ENCODE peak calls at places on chromosomes 1 and 21, in five cellular contexts. One of them, this sample, is unnamed.

GRCh38 chr1:1033731-1034437 is 14.0 kb downstream of the AGRN start:
- DNase-seq in GM23338: peak; percentile 66
- DNase-seq in coronary artery: no peak
- DNase-seq in upper lobe of right lung: no peak
- DNase-seq in astrocyte of the spinal cord: no peak
- DNase-seq in this sample: no peak

GRCh38 chr1:95451054-95451453 is 217.0 kb downstream of the RWDD3 start:
- DNase-seq in GM23338: peak; percentile 64
- DNase-seq in coronary artery: no peak
- DNase-seq in upper lobe of right lung: no peak
- DNase-seq in astrocyte of the spinal cord: no peak
- DNase-seq in this sample: no peak

GRCh38 chr1:184228558-184228957 is 158.3 kb upstream of the C1orf21 start:
- DNase-seq in GM23338: no peak
- DNase-seq in coronary artery: no peak
- DNase-seq in upper lobe of right lung: no peak
- DNase-seq in astrocyte of the spinal cord: no peak
- DNase-seq in this sample: no peak

GRCh38 chr1:104064391-104064790 is 314.7 kb downstream of the AMY1C start:
- DNase-seq in GM23338: no peak
- DNase-seq in coronary artery: no peak
- DNase-seq in upper lobe of right lung: no peak
- DNase-seq in astrocyte of the spinal cord: peak; percentile 1
- DNase-seq in this sample: no peak

GRCh38 chr1:100496896-100497295 is 41.0 kb upstream of the GPR88 start:
- DNase-seq in GM23338: no peak
- DNase-seq in coronary artery: no peak
- DNase-seq in upper lobe of right lung: no peak
- DNase-seq in astrocyte of the spinal cord: no peak
- DNase-seq in this sample: no peak

GRCh38 chr1:17155257-17155895 is 36.1 kb upstream of the PADI2 start:
- DNase-seq in GM23338: no peak
- DNase-seq in coronary artery: peak; percentile 8
- DNase-seq in upper lobe of right lung: no peak
- DNase-seq in astrocyte of the spinal cord: no peak
- DNase-seq in this sample: peak; percentile 28

GRCh38 chr1:61055110-61055614 is 27.2 kb upstream of the NFIA start:
- DNase-seq in GM23338: no peak
- DNase-seq in coronary artery: no peak
- DNase-seq in upper lobe of right lung: no peak
- DNase-seq in astrocyte of the spinal cord: peak; percentile 26
- DNase-seq in this sample: peak; percentile 57

GRCh38 chr1:242004751-242005495 is 6.0 kb upstream of the MAP1LC3C start:
- DNase-seq in GM23338: peak; percentile 37
- DNase-seq in coronary artery: no peak
- DNase-seq in upper lobe of right lung: no peak
- DNase-seq in astrocyte of the spinal cord: no peak
- DNase-seq in this sample: no peak

GRCh38 chr1:234313171-234313570 is 60.1 kb upstream of the COA6 start:
- DNase-seq in GM23338: no peak
- DNase-seq in coronary artery: no peak
- DNase-seq in upper lobe of right lung: no peak
- DNase-seq in astrocyte of the spinal cord: no peak
- DNase-seq in this sample: no peak

GRCh38 chr1:244187310-244187709 is 136.2 kb downstream of the ZBTB18 start:
- DNase-seq in GM23338: no peak
- DNase-seq in coronary artery: no peak
- DNase-seq in upper lobe of right lung: no peak
- DNase-seq in astrocyte of the spinal cord: no peak
- DNase-seq in this sample: no peak

GRCh38 chr21:32173106-32173755 is 105.6 kb downstream of the MIS18A start:
- DNase-seq in GM23338: no peak
- DNase-seq in coronary artery: no peak
- DNase-seq in upper lobe of right lung: no peak
- DNase-seq in astrocyte of the spinal cord: no peak
- DNase-seq in this sample: no peak

GRCh38 chr21:29656504-29657227 is 283.1 kb downstream of the GRIK1 start:
- DNase-seq in GM23338: no peak
- DNase-seq in coronary artery: no peak
- DNase-seq in upper lobe of right lung: no peak
- DNase-seq in astrocyte of the spinal cord: peak; percentile 86
- DNase-seq in this sample: peak; percentile 82

GRCh38 chr1:59318271-59318865 is 21.5 kb downstream of the FGGY start:
- DNase-seq in GM23338: no peak
- DNase-seq in coronary artery: no peak
- DNase-seq in upper lobe of right lung: no peak
- DNase-seq in astrocyte of the spinal cord: peak; percentile 25
- DNase-seq in this sample: no peak

GRCh38 chr1:101360506-101360905 is 123.7 kb downstream of the S1PR1 start:
- DNase-seq in GM23338: no peak
- DNase-seq in coronary artery: no peak
- DNase-seq in upper lobe of right lung: no peak
- DNase-seq in astrocyte of the spinal cord: no peak
- DNase-seq in this sample: no peak

GRCh38 chr1:199855580-199855979 is 171.9 kb upstream of the NR5A2 start:
- DNase-seq in GM23338: no peak
- DNase-seq in coronary artery: no peak
- DNase-seq in upper lobe of right lung: no peak
- DNase-seq in astrocyte of the spinal cord: peak; percentile 29
- DNase-seq in this sample: peak; percentile 60

GRCh38 chr1:211566431-211567025 is 12.4 kb downstream of the SLC30A1 start:
- DNase-seq in GM23338: no peak
- DNase-seq in coronary artery: no peak
- DNase-seq in upper lobe of right lung: no peak
- DNase-seq in astrocyte of the spinal cord: no peak
- DNase-seq in this sample: no peak

DNA sequence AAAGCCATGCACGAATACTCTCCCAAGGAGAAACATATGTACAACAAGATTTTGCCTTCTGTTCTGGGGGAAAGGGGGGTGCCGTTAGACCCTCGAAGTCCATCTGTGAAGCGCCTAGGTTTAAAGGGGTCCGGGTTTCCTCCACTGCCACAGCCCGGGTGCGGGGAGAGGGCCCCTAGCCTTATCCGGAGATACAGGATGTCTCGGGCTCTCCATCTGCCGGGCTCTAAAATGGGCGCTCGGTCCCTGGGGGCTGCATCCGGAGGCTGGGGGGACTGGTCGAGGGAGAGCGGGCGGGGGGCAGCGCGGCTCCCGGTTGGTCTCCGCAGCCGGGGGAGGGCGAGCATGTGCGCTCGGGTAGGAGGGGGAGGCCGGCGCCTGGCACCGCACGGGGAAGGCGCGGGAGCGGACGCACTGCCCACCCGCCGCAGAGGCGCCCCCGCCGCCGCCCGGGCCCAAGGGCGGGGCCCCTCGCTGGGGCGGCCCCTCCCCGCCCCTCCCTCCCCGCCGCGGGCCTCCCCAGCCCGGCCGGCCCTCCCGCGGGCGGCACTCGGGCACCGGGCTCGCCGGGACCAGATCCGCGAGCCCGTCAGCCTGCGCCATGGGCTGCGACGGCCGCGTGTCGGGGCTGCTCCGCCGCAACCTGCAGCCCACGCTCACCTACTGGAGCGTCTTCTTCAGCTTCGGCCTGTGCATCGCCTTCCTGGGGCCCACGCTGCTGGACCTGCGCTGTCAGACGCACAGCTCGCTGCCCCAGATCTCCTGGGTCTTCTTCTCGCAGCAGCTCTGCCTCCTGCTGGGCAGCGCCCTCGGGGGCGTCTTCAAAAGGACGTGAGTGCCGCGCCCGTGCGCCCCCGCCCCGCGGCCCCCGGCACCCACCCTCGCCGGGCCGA is 63.1 kb downstream of the ELK4 start:
- DNase-seq in GM23338: peak; percentile 37
- DNase-seq in coronary artery: peak; percentile 38
- DNase-seq in upper lobe of right lung: peak; percentile 69
- DNase-seq in astrocyte of the spinal cord: no peak
- DNase-seq in this sample: no peak
- TF ChIP-seq CTCF in GM23338: no peak
- TF ChIP-seq CTCF in coronary artery: no peak
- TF ChIP-seq CTCF in upper lobe of right lung: no peak
- TF ChIP-seq CTCF in astrocyte of the spinal cord: no peak
- TF ChIP-seq CTCF in this sample: peak; percentile 15

GRCh38 chr1:2530501-2531361 is 668 bp upstream of the HES5 start:
- DNase-seq in GM23338: no peak
- DNase-seq in coronary artery: no peak
- DNase-seq in upper lobe of right lung: no peak
- DNase-seq in astrocyte of the spinal cord: no peak
- DNase-seq in this sample: no peak

GRCh38 chr1:2528966-2529750 is 905 bp downstream of the HES5 start:
- DNase-seq in GM23338: peak; percentile 76
- DNase-seq in coronary artery: no peak
- DNase-seq in upper lobe of right lung: no peak
- DNase-seq in astrocyte of the spinal cord: peak; percentile 31
- DNase-seq in this sample: no peak

GRCh38 chr1:2528016-2528415 is 1.6 kb upstream of the PANK4 start:
- DNase-seq in GM23338: no peak
- DNase-seq in coronary artery: peak; percentile 87
- DNase-seq in upper lobe of right lung: no peak
- DNase-seq in astrocyte of the spinal cord: no peak
- DNase-seq in this sample: no peak

GRCh38 chr1:2528611-2528965 is 1.5 kb downstream of the HES5 start:
- DNase-seq in GM23338: no peak
- DNase-seq in coronary artery: no peak
- DNase-seq in upper lobe of right lung: no peak
- DNase-seq in astrocyte of the spinal cord: no peak
- DNase-seq in this sample: no peak

DNA sequence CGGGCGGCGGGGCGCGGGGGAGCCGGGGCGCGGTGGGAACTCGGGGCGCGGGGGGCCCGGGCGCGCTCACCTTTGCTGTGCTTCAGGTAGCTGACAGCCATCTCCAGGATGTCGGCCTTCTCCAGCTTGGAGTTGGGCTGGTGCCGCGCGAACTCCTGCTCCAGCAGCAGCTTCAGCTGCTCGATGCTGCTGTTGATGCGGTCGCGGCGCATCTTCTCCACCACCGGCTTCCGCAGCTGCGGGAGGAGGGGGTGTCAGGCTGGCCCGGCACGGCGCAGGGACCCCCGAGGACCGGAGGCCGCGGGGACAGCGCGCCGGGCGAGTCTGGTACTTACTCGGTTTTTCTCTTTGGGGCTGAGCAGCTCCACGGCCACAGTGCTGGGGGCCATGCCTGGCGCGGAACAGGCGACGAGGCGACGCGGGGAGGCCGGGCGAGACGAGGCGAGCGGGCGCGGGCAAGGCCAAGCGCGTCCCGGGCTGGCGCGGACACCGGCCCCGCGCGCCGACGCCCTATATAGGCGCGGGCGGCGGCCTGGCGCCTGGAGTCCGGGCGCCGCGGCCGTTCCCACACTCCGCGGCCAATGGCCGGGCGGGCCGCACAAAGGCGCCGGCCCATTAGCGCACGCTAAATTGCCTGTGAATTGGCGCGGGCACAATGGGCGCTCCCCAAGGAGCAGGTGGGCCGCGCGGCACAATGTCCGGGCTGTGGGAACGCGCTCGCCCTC is at the start of gene HES5:
- DNase-seq in GM23338: peak; percentile 82
- DNase-seq in coronary artery: no peak
- DNase-seq in upper lobe of right lung: no peak
- DNase-seq in astrocyte of the spinal cord: no peak
- DNase-seq in this sample: no peak
- H3K4me3 ChIP-seq in GM23338: peak within 1 kb of the TSS; percentile 57
- H3K4me3 ChIP-seq in coronary artery: peak within 1 kb of the TSS; percentile 71
- H3K4me3 ChIP-seq in upper lobe of right lung: peak within 1 kb of the TSS; percentile 44
- H3K4me3 ChIP-seq in astrocyte of the spinal cord: no peak within 1 kb of the TSS
- H3K4me3 ChIP-seq in this sample: no peak within 1 kb of the TSS

GRCh38 chr21:33229776-33230517 is at the start of gene IFNAR2:
- DNase-seq in GM23338: peak; percentile 90
- DNase-seq in coronary artery: peak; percentile 79
- DNase-seq in upper lobe of right lung: peak; percentile 90
- DNase-seq in astrocyte of the spinal cord: peak; percentile 38
- DNase-seq in this sample: peak; percentile 53

GRCh38 chr21:33229099-33229775 is 501 bp upstream of the IFNAR2 start:
- DNase-seq in GM23338: peak; percentile 15
- DNase-seq in coronary artery: no peak
- DNase-seq in upper lobe of right lung: no peak
- DNase-seq in astrocyte of the spinal cord: no peak
- DNase-seq in this sample: no peak

GRCh38 chr21:33232640-33233039 is 2.9 kb downstream of the IFNAR2 start:
- DNase-seq in GM23338: no peak
- DNase-seq in coronary artery: no peak
- DNase-seq in upper lobe of right lung: no peak
- DNase-seq in astrocyte of the spinal cord: no peak
- DNase-seq in this sample: peak; percentile 23

GRCh38 chr21:33231526-33231925 is 1.8 kb downstream of the IFNAR2 start:
- DNase-seq in GM23338: no peak
- DNase-seq in coronary artery: no peak
- DNase-seq in upper lobe of right lung: no peak
- DNase-seq in astrocyte of the spinal cord: no peak
- DNase-seq in this sample: no peak

DNA sequence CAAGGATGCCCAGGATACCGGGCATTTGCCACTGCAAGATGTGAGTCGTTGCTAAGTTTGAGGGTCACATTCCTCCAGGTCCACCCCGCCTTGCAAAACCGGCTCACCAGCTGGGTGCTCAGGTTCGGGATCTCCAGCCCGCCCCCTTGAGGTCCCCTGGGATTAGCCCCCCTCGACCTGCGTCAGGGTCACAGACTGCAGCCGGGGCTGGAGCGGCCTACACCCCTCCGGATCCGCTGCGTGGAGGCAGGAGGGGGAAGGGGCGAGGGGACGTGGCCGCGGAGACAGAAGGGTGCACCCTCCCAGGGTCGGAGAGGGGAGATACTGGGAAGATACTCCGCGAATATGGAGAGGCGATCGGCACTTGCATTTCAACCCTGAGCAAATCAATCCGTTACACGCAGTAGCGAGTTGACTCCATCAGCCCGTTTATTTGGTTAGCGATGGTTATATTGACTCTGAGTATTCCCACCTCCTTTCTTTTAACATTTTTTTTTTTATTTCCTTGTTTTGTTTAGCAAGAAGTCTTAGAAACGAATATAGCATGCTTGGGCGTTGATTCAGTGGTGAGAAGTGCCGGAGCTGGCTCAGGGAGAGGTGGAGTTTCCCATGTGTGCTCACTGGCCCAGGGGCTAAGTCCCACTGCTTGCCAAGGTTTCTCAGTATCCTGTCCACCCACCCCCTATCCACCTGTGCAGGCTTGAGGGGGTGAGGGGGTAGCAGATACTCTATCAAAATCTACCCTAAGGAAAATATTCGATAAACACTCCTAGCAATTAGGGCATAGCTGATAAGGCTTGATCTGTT is 983 bp downstream of the IFNAR2 start:
- DNase-seq in GM23338: peak; percentile 86
- DNase-seq in coronary artery: peak; percentile 77
- DNase-seq in upper lobe of right lung: peak; percentile 76
- DNase-seq in astrocyte of the spinal cord: peak; percentile 50
- DNase-seq in this sample: peak; percentile 65
- TF ChIP-seq CTCF in GM23338: peak; percentile 49
- TF ChIP-seq CTCF in coronary artery: no peak
- TF ChIP-seq CTCF in upper lobe of right lung: peak; percentile 25
- TF ChIP-seq CTCF in astrocyte of the spinal cord: peak; percentile 5
- TF ChIP-seq CTCF in this sample: no peak

DNA sequence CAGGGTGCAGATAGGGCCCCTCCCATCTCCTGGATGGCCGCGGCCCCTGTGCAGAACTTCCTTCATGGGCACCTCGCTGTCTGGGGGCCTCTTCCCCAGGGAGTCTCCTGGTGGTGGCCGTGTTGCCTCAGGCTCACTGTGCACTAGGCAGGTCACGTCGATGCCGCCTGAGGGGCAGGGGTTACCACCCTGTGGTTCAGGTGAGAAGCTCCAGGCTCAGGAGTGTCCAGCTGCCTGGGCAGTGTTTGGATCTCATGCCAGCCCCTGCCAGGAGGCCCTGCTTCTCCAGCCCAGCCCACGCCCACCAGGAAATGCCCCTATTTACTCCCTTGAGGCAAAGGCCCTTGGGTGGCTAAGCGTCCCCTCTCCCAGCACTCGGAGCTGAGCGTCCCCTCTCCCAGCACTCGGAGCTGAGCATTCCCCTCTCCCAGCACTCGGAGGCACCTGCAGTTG is 2.1 kb downstream of the ITGB2 start:
- DNase-seq in GM23338: peak; percentile 90
- DNase-seq in coronary artery: no peak
- DNase-seq in upper lobe of right lung: peak; percentile 62
- DNase-seq in astrocyte of the spinal cord: no peak
- DNase-seq in this sample: no peak
- H3K4me3 ChIP-seq in GM23338: peak overlapping the region; percentile 48
- H3K4me3 ChIP-seq in coronary artery: peak overlapping the region; percentile 62
- H3K4me3 ChIP-seq in upper lobe of right lung: peak overlapping the region; percentile 26
- H3K4me3 ChIP-seq in astrocyte of the spinal cord: no peak overlapping the region
- H3K4me3 ChIP-seq in this sample: no peak overlapping the region